ENCODE peak calls at places on chromosomes 4 and X, in five cellular contexts. F is right lobe of liver, I is body of pancreas, V is uterus, X is esophagus squamous epithelium. R is an unnamed sample.

GRCh38 chr4:75769044-75769443 is 44.7 kb downstream of the USO1 start:
- DNase-seq in F (no peak), I (no peak), V (no peak), X (no peak), R (no peak)

GRCh38 chr4:109406337-109406931 is 27.2 kb upstream of the SEC24B start:
- DNase-seq in F (no peak), I (peak; percentile 35), V (no peak), X (no peak), R (peak; percentile 59)

GRCh38 chr4:39706829-39707511 is 9.0 kb downstream of the UBE2K start:
- DNase-seq in F (no peak), I (no peak), V (no peak), X (no peak), R (no peak)

GRCh38 chrX:10126044-10126443 is 30.7 kb upstream of the CLCN4 start:
- DNase-seq in F (no peak), I (no peak), V (no peak), X (no peak), R (no peak)

GRCh38 chrX:71815121-71815905 is 52.2 kb downstream of the CXorf49B start:
- DNase-seq in F (no peak), I (no peak), V (no peak), X (no peak), R (no peak)

GRCh38 chrX:18434896-18435295 is 9.5 kb downstream of the CDKL5 start:
- DNase-seq in F (no peak), I (no peak), V (no peak), X (no peak), R (no peak)

GRCh38 chr4:52641853-52642563 is 17.1 kb downstream of the USP46 start:
- DNase-seq in F (no peak), I (no peak), V (no peak), X (no peak), R (peak; percentile 88)

GRCh38 chrX:28773807-28774206 is 186.6 kb downstream of the IL1RAPL1 start:
- DNase-seq in F (no peak), I (no peak), V (no peak), X (no peak), R (no peak)

GRCh38 chr4:182453830-182454229 is 210.6 kb downstream of the TENM3 start:
- DNase-seq in F (no peak), I (no peak), V (no peak), X (no peak), R (no peak)

GRCh38 chr4:6806924-6807676 is 24.6 kb downstream of the KIAA0232 start:
- DNase-seq in F (no peak), I (no peak), V (no peak), X (no peak), R (no peak)

GRCh38 chr4:905485-906214 is 26.5 kb downstream of the GAK start:
- DNase-seq in F (no peak), I (peak; percentile 37), V (no peak), X (no peak), R (no peak)

GRCh38 chr4:141721174-141721573 is 84.8 kb downstream of the IL15 start:
- DNase-seq in F (no peak), I (no peak), V (no peak), X (no peak), R (no peak)

GRCh38 chrX:50204364-50204899 is at the start of gene CCNB3:
- DNase-seq in F (peak; percentile 64), I (peak; percentile 80), V (peak; percentile 65), X (peak; percentile 10), R (peak; percentile 54)

GRCh38 chrX:77436271-77436670 is 10.9 kb upstream of the FGF16 start:
- DNase-seq in F (no peak), I (no peak), V (no peak), X (no peak), R (no peak)

GRCh38 chr4:48093949-48094550 is 40.0 kb downstream of the TXK start:
- DNase-seq in F (no peak), I (peak; percentile 18), V (no peak), X (no peak), R (no peak)

GRCh38 chr4:83114576-83114975 is at the start of gene PLAC8:
- DNase-seq in F (no peak), I (no peak), V (no peak), X (no peak), R (no peak)

GRCh38 chrX:72296991-72297390 is 8.7 kb downstream of the CITED1 start:
- DNase-seq in F (no peak), I (no peak), V (no peak), X (no peak), R (no peak)

GRCh38 chrX:106933538-106933961 is 13.3 kb downstream of the CLDN2 start:
- DNase-seq in F (peak; percentile 54), I (peak; percentile 63), V (no peak), X (no peak), R (no peak)

GRCh38 chr4:6010789-6011188 is 7.4 kb downstream of the C4orf50 start:
- DNase-seq in F (no peak), I (no peak), V (no peak), X (no peak), R (no peak)

GRCh38 chr4:128228778-128229457 is 58.7 kb downstream of the PGRMC2 start:
- DNase-seq in F (no peak), I (no peak), V (no peak), X (no peak), R (no peak)

GRCh38 chrX:15973299-15973698 is 118.7 kb upstream of the AP1S2 start:
- DNase-seq in F (no peak), I (peak; percentile 22), V (no peak), X (no peak), R (peak; percentile 21)

GRCh38 chrX:45774961-45775360 is 574.3 kb upstream of the DIPK2B start:
- DNase-seq in F (no peak), I (no peak), V (peak; percentile 83), X (no peak), R (no peak)

GRCh38 chrX:96314974-96315373 is 369.7 kb upstream of the DIAPH2 start:
- DNase-seq in F (no peak), I (no peak), V (no peak), X (no peak), R (no peak)

GRCh38 chr4:150215601-150216000 is 137.4 kb downstream of the DCLK2 start:
- DNase-seq in F (no peak), I (no peak), V (no peak), X (no peak), R (no peak)

GRCh38 chr4:14916554-14917304 is 85.6 kb upstream of the CPEB2 start:
- DNase-seq in F (peak; percentile 29), I (no peak), V (no peak), X (no peak), R (peak; percentile 10)

GRCh38 chr4:100164808-100165760 is 25.2 kb downstream of the DDIT4L start:
- DNase-seq in F (no peak), I (no peak), V (no peak), X (no peak), R (no peak)

GRCh38 chr4:47084111-47084510 is 52.7 kb downstream of the GABRB1 start:
- DNase-seq in F (no peak), I (no peak), V (no peak), X (no peak), R (no peak)

GRCh38 chr4:147829401-147830101 is 97.7 kb downstream of the ARHGAP10 start:
- DNase-seq in F (no peak), I (peak; percentile 29), V (peak; percentile 68), X (no peak), R (no peak)

GRCh38 chrX:50726296-50726695 is 87.7 kb downstream of the SHROOM4 start:
- DNase-seq in F (no peak), I (no peak), V (no peak), X (no peak), R (no peak)

GRCh38 chrX:97397371-97397770 is 513.7 kb downstream of the RPA4 start:
- DNase-seq in F (no peak), I (no peak), V (no peak), X (no peak), R (no peak)

GRCh38 chr4:95560791-95561190 is 12.0 kb upstream of the UNC5C start:
- DNase-seq in F (no peak), I (no peak), V (no peak), X (no peak), R (no peak)

GRCh38 chrX:38800981-38801845 is at the start of gene MID1IP1:
- DNase-seq in F (peak; percentile 89), I (peak; percentile 94), V (peak; percentile 93), X (peak; percentile 8), R (peak; percentile 77)
- TF ChIP-seq POLR2A in F (peak; percentile 79), I (peak; percentile 95), V (peak; percentile 13), X (no peak), R (no peak)

DNA sequence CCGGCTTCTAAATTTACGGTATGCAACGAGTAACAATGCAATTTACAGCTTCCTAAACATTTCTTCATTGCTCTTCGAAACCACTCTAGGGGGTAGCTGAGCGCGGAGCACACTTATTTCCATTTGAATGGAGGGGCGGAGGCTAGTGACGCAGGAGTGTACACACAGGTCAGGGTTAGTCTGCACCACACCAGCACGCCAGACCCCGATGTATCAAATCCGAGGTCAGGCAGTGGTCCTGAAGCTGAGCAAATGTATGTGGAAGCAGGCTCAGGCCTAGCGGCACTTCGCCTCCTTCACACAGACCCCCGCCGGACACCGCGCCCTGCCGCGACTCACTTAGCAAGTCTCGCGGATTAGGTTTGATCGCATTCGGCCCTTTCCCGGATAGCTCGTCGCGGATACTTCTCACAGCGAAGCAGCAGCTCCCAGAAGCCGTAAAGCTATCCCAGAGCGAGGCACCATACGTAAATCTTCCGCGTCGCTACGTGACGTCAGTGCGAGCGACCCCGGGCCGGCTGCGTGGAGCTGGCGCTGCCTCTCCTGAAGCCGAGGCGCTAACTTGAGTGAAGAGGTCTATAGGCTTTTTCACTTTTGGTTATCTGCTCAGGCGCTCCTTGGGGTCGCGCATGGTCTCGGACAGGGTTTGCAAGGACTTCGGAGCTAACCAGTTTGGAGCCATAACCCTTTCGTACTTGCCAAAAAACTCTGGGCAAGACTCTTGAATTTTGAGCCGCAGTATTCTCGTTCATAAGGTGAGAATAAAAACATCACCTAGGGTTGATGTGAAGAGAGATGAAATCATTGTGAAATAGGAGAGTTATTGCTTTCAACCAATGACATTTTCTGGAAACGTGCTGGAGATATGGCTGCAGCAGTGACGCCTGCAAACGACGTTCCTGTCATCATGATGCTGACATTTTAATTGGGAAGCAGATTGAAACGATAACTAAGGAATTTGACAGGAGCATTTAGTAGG is at the start of gene AASDH:
- DNase-seq in F (peak; percentile 89), I (peak; percentile 94), V (peak; percentile 93), X (peak; percentile 83), R (peak; percentile 92)
- TF ChIP-seq POLR2A in F (peak; percentile 82), I (peak; percentile 92), V (peak; percentile 45), X (peak; percentile 63), R (peak; percentile 97)

GRCh38 chr4:139454111-139454600 is at the start of gene RAB33B:
- DNase-seq in F (no peak), I (no peak), V (no peak), X (no peak), R (no peak)
- TF ChIP-seq POLR2A in F (peak; percentile 90), I (peak; percentile 94), V (peak; percentile 79), X (peak; percentile 83), R (no peak)

DNA sequence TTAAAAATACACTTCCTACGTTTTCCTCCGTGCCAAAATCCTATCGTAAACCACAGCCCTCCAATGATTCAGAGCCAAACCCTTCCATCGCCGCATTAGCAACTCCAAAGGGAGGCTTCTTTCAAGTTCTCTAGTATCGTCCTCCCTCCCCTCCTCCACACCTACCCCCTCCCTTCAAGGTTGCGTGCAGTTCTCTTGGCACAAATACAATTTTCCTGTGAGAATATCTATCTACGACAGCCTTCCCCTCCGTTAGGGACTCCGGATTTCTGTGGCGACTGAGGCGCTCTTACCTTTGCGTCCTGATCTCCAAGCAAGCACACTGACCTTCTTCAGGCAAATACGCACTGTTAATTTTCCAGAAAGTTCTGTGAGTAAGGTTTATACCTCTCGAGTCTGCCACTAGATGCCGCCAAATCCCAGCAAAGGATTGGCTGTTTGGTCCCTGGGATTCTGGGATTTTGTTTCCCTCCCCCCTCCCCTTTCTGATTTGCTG is 1.2 kb upstream of the MORF4L2 start:
- DNase-seq in F (peak; percentile 51), I (peak; percentile 69), V (peak; percentile 81), X (no peak), R (peak; percentile 64)
- TF ChIP-seq POLR2A in F (peak; percentile 2), I (peak; percentile 70), V (peak; percentile 20), X (no peak), R (no peak)

R was measured in HCT116.